ENCODE peak calls at places on chromosome 20, in four cellular contexts. F is activated CD4-positive, alpha-beta T cell treated with anti-CD3 and anti-CD28 coated beads, Interleukin-2, amount 50 U/mL, for 4 hours; O is ACHN; K is glutamatergic neuron. W is an unnamed sample.
A peak's percentile ranks its signal among the peaks of the same experiment; 100 is the strongest.

GRCh38 chr20:7841967-7842301 is 98.3 kb downstream of the HAO1 start:
- DNase-seq in F (no peak), O (peak; percentile 39), K (no peak), W (no peak)

GRCh38 chr20:4451487-4451886 is 270.2 kb upstream of the PRND start:
- DNase-seq in F (no peak), O (no peak), K (no peak), W (no peak)

GRCh38 chr20:58287638-58288037 is 21.9 kb upstream of the RAB22A start:
- DNase-seq in F (no peak), O (no peak), K (no peak), W (no peak)

GRCh38 chr20:62370115-62370806 is 3.1 kb upstream of the LAMA5 start:
- DNase-seq in F (no peak), O (peak; percentile 86), K (peak; percentile 19), W (no peak)

GRCh38 chr20:50817776-50818172 is 22.9 kb downstream of the BCAS4 start:
- DNase-seq in F (no peak), O (no peak), K (no peak), W (peak; percentile 49)

GRCh38 chr20:37681384-37681977 is 12.3 kb upstream of the CTNNBL1 start:
- DNase-seq in F (no peak), O (no peak), K (no peak), W (no peak)

GRCh38 chr20:62980380-62980960 is 26.3 kb downstream of the BHLHE23 start:
- DNase-seq in F (no peak), O (no peak), K (no peak), W (no peak)

GRCh38 chr20:51831891-51832675 is 29.8 kb upstream of the SALL4 start:
- DNase-seq in F (no peak), O (no peak), K (no peak), W (no peak)

GRCh38 chr20:38321959-38322598 is 18.1 kb downstream of the BPI start:
- DNase-seq in F (no peak), O (peak; percentile 41), K (peak; percentile 63), W (peak; percentile 40)

GRCh38 chr20:16970751-16971150 is 222.6 kb downstream of the OTOR start:
- DNase-seq in F (no peak), O (no peak), K (no peak), W (no peak)

GRCh38 chr20:37543828-37544227 is 16.2 kb upstream of the BLCAP start:
- DNase-seq in F (no peak), O (peak; percentile 10), K (no peak), W (peak; percentile 43)

GRCh38 chr20:35311409-35311808 is 19.2 kb upstream of the FAM83C start:
- DNase-seq in F (no peak), O (peak; percentile 89), K (no peak), W (no peak)

GRCh38 chr20:31368301-31368700 is at the start of gene DEFB118:
- DNase-seq in F (no peak), O (no peak), K (no peak), W (no peak)

W was measured in NAMALWA.